ENCODE peak calls at places on chromosome 22, in eight cellular contexts. N is colonic mucosa, V is adipocyte, P is kidney, G is neuronal stem cell, L is fibroblast of lung, T is H1, F is endothelial cell of umbilical vein. B is an unnamed sample.

GRCh38 chr22:37904572-37905533 is 1.2 kb upstream of the MICALL1 start:
- DNase-seq in N (peak; percentile 33), V (peak; percentile 94), P (peak; percentile 75), G (no peak), L (peak; percentile 99), T (no peak), F (peak; percentile 90), B (peak; percentile 74)

GRCh38 chr22:40603088-40603605 is 33.4 kb downstream of the MRTFA start:
- DNase-seq in N (no peak), V (peak; percentile 81), P (no peak), G (no peak), L (peak; percentile 64), T (no peak), F (peak; percentile 71), B (no peak)

GRCh38 chr22:19784396-19785175 is 24.0 kb downstream of the TBX1 start:
- DNase-seq in N (no peak), V (no peak), P (peak; percentile 72), G (no peak), L (no peak), T (no peak), F (no peak), B (no peak)

GRCh38 chr22:46180370-46181137 is 30.2 kb downstream of the PPARA start:
- DNase-seq in N (no peak), V (peak; percentile 9), P (no peak), G (no peak), L (peak; percentile 23), T (no peak), F (no peak), B (no peak)

GRCh38 chr22:28917747-28918543 is 34.6 kb downstream of the ZNRF3 start:
- DNase-seq in N (peak; percentile 61), V (no peak), P (no peak), G (peak; percentile 65), L (peak; percentile 62), T (no peak), F (no peak), B (peak; percentile 70)

GRCh38 chr22:29480512-29481264 is 670 bp downstream of the NEFH start:
- DNase-seq in N (no peak), V (no peak), P (no peak), G (no peak), L (peak; percentile 80), T (no peak), F (peak; percentile 41), B (peak; percentile 81)

GRCh38 chr22:49670610-49671330 is 156.9 kb downstream of the BRD1 start:
- DNase-seq in N (no peak), V (no peak), P (peak; percentile 71), G (peak; percentile 18), L (no peak), T (no peak), F (no peak), B (peak; percentile 79)

GRCh38 chr22:39574779-39575551 is 4.4 kb downstream of the CACNA1I start:
- DNase-seq in N (no peak), V (peak; percentile 58), P (no peak), G (no peak), L (peak; percentile 82), T (no peak), F (peak; percentile 80), B (no peak)

GRCh38 chr22:20242393-20243175 is 25.5 kb downstream of the RTN4R start:
- DNase-seq in N (no peak), V (no peak), P (no peak), G (no peak), L (no peak), T (no peak), F (no peak), B (no peak)

GRCh38 chr22:38957046-38957770 is at the start of gene APOBEC3A:
- DNase-seq in N (peak; percentile 64), V (no peak), P (peak; percentile 77), G (no peak), L (no peak), T (no peak), F (no peak), B (no peak)

GRCh38 chr22:47375621-47376321 is 613.3 kb downstream of the TBC1D22A start:
- DNase-seq in N (no peak), V (no peak), P (no peak), G (no peak), L (no peak), T (no peak), F (no peak), B (no peak)

GRCh38 chr22:26546282-26546681 is 34.0 kb upstream of the TFIP11 start:
- DNase-seq in N (no peak), V (no peak), P (no peak), G (no peak), L (no peak), T (no peak), F (no peak), B (no peak)

GRCh38 chr22:26610072-26610958 is 7.5 kb downstream of the CRYBB1 start:
- DNase-seq in N (peak; percentile 34), V (peak; percentile 86), P (no peak), G (no peak), L (peak; percentile 88), T (no peak), F (no peak), B (no peak)

GRCh38 chr22:17703811-17704210 is 65.3 kb downstream of the BCL2L13 start:
- DNase-seq in N (no peak), V (peak; percentile 56), P (no peak), G (no peak), L (peak; percentile 34), T (no peak), F (no peak), B (no peak)

GRCh38 chr22:35230839-35231584 is 26.3 kb upstream of the HMGXB4 start:
- DNase-seq in N (peak; percentile 27), V (no peak), P (no peak), G (no peak), L (no peak), T (no peak), F (no peak), B (peak; percentile 60)

GRCh38 chr22:31241936-31242335 is 29.8 kb downstream of the LIMK2 start:
- DNase-seq in N (no peak), V (peak; percentile 48), P (no peak), G (no peak), L (no peak), T (no peak), F (peak; percentile 80), B (no peak)

GRCh38 chr22:28102413-28102812 is 183.4 kb upstream of the PITPNB start:
- DNase-seq in N (no peak), V (no peak), P (no peak), G (no peak), L (no peak), T (no peak), F (no peak), B (no peak)

GRCh38 chr22:43110927-43111623 is 525 bp downstream of the BIK start:
- DNase-seq in N (peak; percentile 50), V (peak; percentile 21), P (no peak), G (no peak), L (no peak), T (no peak), F (no peak), B (peak; percentile 68)
- H3K9ac ChIP-seq in N (peak overlapping the region; percentile 74), V (peak overlapping the region; percentile 25), P (no peak overlapping the region), G (peak overlapping the region; percentile 72), L (no peak overlapping the region), T (peak overlapping the region; percentile 29), F (peak overlapping the region; percentile 7), B (no peak overlapping the region)

GRCh38 chr22:22358136-22358535 is 113.5 kb downstream of the VPREB1 start:
- DNase-seq in N (no peak), V (no peak), P (no peak), G (no peak), L (no peak), T (no peak), F (no peak), B (no peak)

GRCh38 chr22:22358686-22359085 is 114.1 kb downstream of the VPREB1 start:
- DNase-seq in N (no peak), V (no peak), P (no peak), G (no peak), L (no peak), T (no peak), F (no peak), B (no peak)

GRCh38 chr22:22359465-22359864 is 114.9 kb downstream of the VPREB1 start:
- DNase-seq in N (no peak), V (no peak), P (no peak), G (no peak), L (no peak), T (no peak), F (no peak), B (no peak)

GRCh38 chr22:22355233-22355834 is 110.7 kb downstream of the VPREB1 start:
- DNase-seq in N (no peak), V (no peak), P (no peak), G (no peak), L (no peak), T (no peak), F (no peak), B (no peak)

GRCh38 chr22:22357024-22357868 is 112.7 kb downstream of the VPREB1 start:
- DNase-seq in N (peak; percentile 86), V (peak; percentile 39), P (peak; percentile 88), G (peak; percentile 78), L (peak; percentile 60), T (peak; percentile 41), F (peak; percentile 50), B (peak; percentile 97)
- H3K9ac ChIP-seq in N (no peak overlapping the region), V (no peak overlapping the region), P (no peak overlapping the region), G (no peak overlapping the region), L (no peak overlapping the region), T (no peak overlapping the region), F (no peak overlapping the region), B (peak overlapping the region; percentile 11)

GRCh38 chr22:24323695-24324094 is 53.1 kb downstream of the SPECC1L start:
- DNase-seq in N (no peak), V (no peak), P (no peak), G (no peak), L (no peak), T (no peak), F (peak; percentile 12), B (no peak)

GRCh38 chr22:24321999-24322398 is 51.4 kb downstream of the SPECC1L start:
- DNase-seq in N (no peak), V (no peak), P (no peak), G (no peak), L (no peak), T (no peak), F (no peak), B (no peak)

GRCh38 chr22:24323233-24323632 is 52.6 kb downstream of the SPECC1L start:
- DNase-seq in N (no peak), V (no peak), P (no peak), G (no peak), L (no peak), T (no peak), F (no peak), B (no peak)

GRCh38 chr22:24324137-24324536 is 53.5 kb downstream of the SPECC1L start:
- DNase-seq in N (no peak), V (no peak), P (no peak), G (no peak), L (no peak), T (no peak), F (no peak), B (no peak)

DNA sequence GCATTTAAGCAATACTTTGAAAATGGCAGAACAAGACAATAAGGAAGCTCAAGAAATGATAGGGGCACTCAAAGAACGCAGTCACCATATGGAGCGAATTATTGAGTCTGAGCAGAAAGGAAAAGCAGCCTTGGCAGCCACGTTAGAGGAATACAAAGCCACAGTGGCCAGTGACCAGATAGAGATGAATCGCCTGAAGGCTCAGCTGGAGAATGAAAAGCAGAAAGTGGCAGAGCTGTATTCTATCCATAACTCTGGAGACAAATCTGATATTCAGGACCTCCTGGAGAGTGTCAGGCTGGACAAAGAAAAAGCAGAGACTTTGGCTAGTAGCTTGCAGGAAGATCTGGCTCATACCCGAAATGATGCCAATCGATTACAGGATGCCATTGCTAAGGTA is 51.9 kb downstream of the SPECC1L start:
- DNase-seq in N (no peak), V (no peak), P (no peak), G (no peak), L (no peak), T (no peak), F (no peak), B (no peak)
- H3K9ac ChIP-seq in N (no peak overlapping the region), V (peak overlapping the region; percentile 4), P (no peak overlapping the region), G (no peak overlapping the region), L (no peak overlapping the region), T (no peak overlapping the region), F (no peak overlapping the region), B (no peak overlapping the region)

GRCh38 chr22:36331912-36332622 is 55.7 kb downstream of the MYH9 start:
- DNase-seq in N (peak; percentile 78), V (peak; percentile 53), P (peak; percentile 93), G (no peak), L (peak; percentile 70), T (no peak), F (peak; percentile 70), B (peak; percentile 68)
- H3K9ac ChIP-seq in N (peak overlapping the region; percentile 79), V (peak overlapping the region; percentile 82), P (peak overlapping the region; percentile 8), G (peak overlapping the region; percentile 53), L (peak overlapping the region; percentile 7), T (peak overlapping the region; percentile 40), F (peak overlapping the region; percentile 95), B (peak overlapping the region; percentile 56)